ENCODE peak calls at places on chromosomes 4 and X, in four cellular contexts. R is pancreas, I is right cardiac atrium, B is transverse colon. Z is an unnamed sample. For H3K4me1, the result is how much of the 10 kb centered on the place peaks cover.

GRCh38 chr4:186765673-186766546 is 42.3 kb upstream of the FAT1 start:
- DNase-seq in R (no peak), B (peak), I (no peak), Z (no peak)

GRCh38 chr4:134388351-134388750 is 186.8 kb upstream of the PABPC4L start:
- DNase-seq in R (no peak), I (no peak), B (no peak), Z (no peak)

GRCh38 chr4:23969635-23970034 is 79.8 kb upstream of the PPARGC1A start:
- DNase-seq in B (no peak), I (no peak), R (no peak), Z (no peak)

GRCh38 chrX:41718481-41719245 is 5.3 kb upstream of the GPR82 start:
- DNase-seq in R (no peak), B (no peak), I (no peak), Z (no peak)

GRCh38 chrX:31629195-31629594 is 557.4 kb upstream of the FTHL17 start:
- DNase-seq in B (no peak), R (no peak), I (no peak), Z (peak)

GRCh38 chr4:89305712-89306437 is 1.7 kb downstream of the GPRIN3 start:
- DNase-seq in B (no peak), I (no peak), R (no peak), Z (no peak)

GRCh38 chr4:74473155-74473811 is 28.3 kb downstream of the AREG start:
- DNase-seq in I (no peak), R (no peak), B (no peak), Z (no peak)

GRCh38 chr4:70183168-70183939 is 12.2 kb upstream of the ODAM start:
- DNase-seq in B (peak), R (no peak), I (no peak), Z (no peak)

GRCh38 chrX:81286075-81286474 is 84.2 kb downstream of the SH3BGRL start:
- DNase-seq in B (no peak), R (no peak), I (no peak), Z (no peak)

GRCh38 chr4:173880897-173881296 is 350.9 kb upstream of the HAND2 start:
- DNase-seq in I (no peak), B (no peak), R (no peak), Z (no peak)

GRCh38 chrX:47047989-47048388 is 30.3 kb upstream of the RGN start:
- DNase-seq in B (no peak), R (no peak), I (no peak), Z (no peak)

GRCh38 chr4:136307765-136308164 is 1224.5 kb downstream of the PCDH18 start:
- DNase-seq in R (no peak), I (no peak), B (no peak), Z (no peak)

GRCh38 chr4:80215449-80216052 is 18.2 kb downstream of the PRDM8 start:
- DNase-seq in R (no peak), I (no peak), B (no peak), Z (no peak)

GRCh38 chr4:101621120-101621519 is 169.4 kb upstream of the BANK1 start:
- DNase-seq in R (no peak), I (no peak), B (no peak), Z (no peak)

GRCh38 chrX:31333181-31333831 is 261.5 kb upstream of the FTHL17 start:
- DNase-seq in R (no peak), I (no peak), B (no peak), Z (no peak)

GRCh38 chr4:137641554-137641953 is 109.3 kb upstream of the PCDH18 start:
- DNase-seq in B (no peak), I (peak), R (no peak), Z (no peak)

GRCh38 chrX:37746268-37746931 is 33.5 kb upstream of the CYBB start:
- DNase-seq in R (no peak), I (no peak), B (no peak), Z (no peak)

GRCh38 chr4:42478509-42478908 is 81.2 kb downstream of the SHISA3 start:
- DNase-seq in I (no peak), B (no peak), R (no peak), Z (no peak)
- H3K4me1 ChIP-seq in I (under half), B (under half), R (under half), Z (under half)

GRCh38 chr4:162475221-162475620 is 311.4 kb upstream of the FSTL5 start:
- DNase-seq in R (no peak), I (no peak), B (no peak), Z (no peak)
- H3K27ac ChIP-seq in R (no peak), I (no peak), B (no peak), Z (no peak)

GRCh38 chr4:1711055-1711905 is 839 bp downstream of the SLBP start:
- DNase-seq in I (peak), B (peak), R (peak), Z (peak)
- H3K4me1 ChIP-seq in I (under half), B (under half), R (under half), Z (under half)

GRCh38 chrX:65920620-65921019 is 119.3 kb downstream of the VSIG4 start:
- DNase-seq in I (no peak), B (no peak), R (no peak), Z (no peak)
- H3K27ac ChIP-seq in I (no peak), B (no peak), R (no peak), Z (no peak)

GRCh38 chr4:185016946-185017797 is 1.1 kb upstream of the HELT start:
- DNase-seq in B (no peak), I (no peak), R (no peak), Z (no peak)
- H3K4me1 ChIP-seq in B (under half), I (under half), R (under half), Z (under half)

GRCh38 chr4:94411296-94411695 is 40.4 kb upstream of the PDLIM5 start:
- DNase-seq in R (no peak), I (no peak), B (no peak), Z (no peak)
- H3K27ac ChIP-seq in R (no peak), I (peak), B (no peak), Z (no peak)

DNA sequence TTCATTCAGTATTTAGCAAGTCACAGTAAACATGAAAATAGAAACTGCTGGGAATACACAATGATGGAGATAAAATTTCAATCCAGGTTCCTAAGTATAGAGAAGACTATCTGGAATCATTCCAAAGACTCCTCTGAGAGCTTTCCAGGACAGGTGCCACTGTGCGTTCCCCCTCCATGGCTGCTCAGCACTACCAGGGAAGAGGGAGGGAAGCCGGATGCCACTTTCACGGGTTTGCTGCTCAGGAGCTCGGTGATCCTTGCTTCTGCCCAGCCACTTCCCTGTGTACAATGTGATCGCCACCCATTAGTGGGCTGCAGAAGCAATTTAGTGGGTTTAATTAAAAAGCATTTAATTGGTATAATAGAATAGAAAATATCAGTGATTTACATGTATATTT is 94.5 kb downstream of the FNIP2 start:
- DNase-seq in R (no peak), I (no peak), B (no peak), Z (no peak)
- H3K4me1 ChIP-seq in R (under half), I (under half), B (under half), Z (under half)

DNA sequence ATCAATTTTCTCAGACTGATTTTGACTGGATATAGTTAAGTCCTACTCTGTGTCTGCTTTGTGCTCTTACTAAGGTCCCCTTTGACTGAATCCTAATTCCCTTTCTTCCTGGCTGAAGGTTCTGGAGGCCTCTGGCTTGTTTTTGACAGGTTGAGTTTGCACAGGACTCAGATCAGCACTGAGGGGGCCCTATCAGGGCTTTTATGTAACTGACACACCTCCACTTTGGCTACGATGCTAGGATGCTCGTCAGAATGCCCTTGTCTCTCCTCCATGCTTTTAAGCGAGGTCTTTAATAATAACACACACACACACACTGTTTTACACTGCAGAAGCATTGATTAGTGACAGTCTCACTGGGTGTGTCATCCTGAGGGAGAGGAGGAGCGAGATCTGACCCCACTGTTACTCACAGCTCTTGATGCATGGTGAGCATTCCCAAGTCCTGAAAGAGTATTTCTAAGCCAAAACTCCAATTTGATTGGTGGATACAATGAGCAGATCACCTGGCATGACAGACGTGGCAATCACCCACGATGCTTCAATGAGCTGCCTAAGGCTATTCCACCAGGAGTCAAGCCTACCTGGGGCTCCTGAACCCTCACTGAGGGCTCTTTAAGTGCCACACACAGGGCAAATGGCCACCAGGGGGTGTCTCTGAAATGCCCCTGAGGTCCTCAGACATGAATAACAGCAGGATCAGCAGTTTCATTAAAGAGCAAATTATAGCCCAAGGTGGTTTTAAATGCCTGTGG is 130.4 kb upstream of the CPEB2 start:
- DNase-seq in I (peak), R (no peak), B (peak), Z (no peak)
- H3K27ac ChIP-seq in I (no peak), R (no peak), B (no peak), Z (no peak)

GRCh38 chr4:3217771-3218170 is 31.2 kb upstream of the MSANTD1 start:
- DNase-seq in B (no peak), I (no peak), R (no peak), Z (peak)

GRCh38 chr4:3220586-3221494 is 28.1 kb upstream of the MSANTD1 start:
- DNase-seq in B (no peak), I (no peak), R (no peak), Z (peak)

GRCh38 chr4:3218824-3219760 is 29.9 kb upstream of the MSANTD1 start:
- DNase-seq in B (no peak), I (no peak), R (no peak), Z (peak)

GRCh38 chr4:3221996-3222395 is 27.0 kb upstream of the MSANTD1 start:
- DNase-seq in R (no peak), B (no peak), I (no peak), Z (peak)

GRCh38 chr4:3219761-3220481 is 29.0 kb upstream of the MSANTD1 start:
- DNase-seq in R (no peak), B (no peak), I (no peak), Z (peak)
- H3K4me1 ChIP-seq in R (under half), B (under half), I (under half), Z (under half)